ENCODE peak calls at places on chromosomes 7 and 10, in seven cellular contexts. One of them, this sample, is unnamed.

GRCh38 chr7:28957822-28958234 is 302 bp downstream of the TRIL start:
- DNase-seq in activated naive CD4-positive, alpha-beta T cell treated with anti-CD3 and anti-CD28 coated beads for 36 hours: no peak
- DNase-seq in amniotic epithelial cell: no peak
- DNase-seq in MV-4-11: no peak
- DNase-seq in RWPE1: no peak
- DNase-seq in mesothelial cell of epicardium: no peak
- DNase-seq in choroid plexus epithelial cell: peak; percentile 13
- DNase-seq in this sample: peak; percentile 36

GRCh38 chr10:14603539-14604102 is 171.1 kb downstream of the FAM107B start:
- DNase-seq in mesothelial cell of epicardium: no peak
- DNase-seq in activated naive CD4-positive, alpha-beta T cell treated with anti-CD3 and anti-CD28 coated beads for 36 hours: no peak
- DNase-seq in RWPE1: no peak
- DNase-seq in choroid plexus epithelial cell: no peak
- DNase-seq in MV-4-11: peak; percentile 35
- DNase-seq in amniotic epithelial cell: peak; percentile 8
- DNase-seq in this sample: no peak

GRCh38 chr7:157431951-157432540 is 95.2 kb downstream of the DNAJB6 start:
- DNase-seq in mesothelial cell of epicardium: no peak
- DNase-seq in choroid plexus epithelial cell: no peak
- DNase-seq in RWPE1: no peak
- DNase-seq in amniotic epithelial cell: no peak
- DNase-seq in MV-4-11: no peak
- DNase-seq in activated naive CD4-positive, alpha-beta T cell treated with anti-CD3 and anti-CD28 coated beads for 36 hours: no peak
- DNase-seq in this sample: no peak

GRCh38 chr7:28695300-28696261 is 262.5 kb downstream of the TRIL start:
- DNase-seq in RWPE1: no peak
- DNase-seq in activated naive CD4-positive, alpha-beta T cell treated with anti-CD3 and anti-CD28 coated beads for 36 hours: no peak
- DNase-seq in amniotic epithelial cell: no peak
- DNase-seq in mesothelial cell of epicardium: no peak
- DNase-seq in MV-4-11: no peak
- DNase-seq in choroid plexus epithelial cell: no peak
- DNase-seq in this sample: no peak

GRCh38 chr10:71774916-71775702 is 1.8 kb upstream of the VSIR start:
- DNase-seq in choroid plexus epithelial cell: no peak
- DNase-seq in RWPE1: no peak
- DNase-seq in activated naive CD4-positive, alpha-beta T cell treated with anti-CD3 and anti-CD28 coated beads for 36 hours: no peak
- DNase-seq in MV-4-11: peak; percentile 98
- DNase-seq in amniotic epithelial cell: peak; percentile 61
- DNase-seq in mesothelial cell of epicardium: no peak
- DNase-seq in this sample: no peak

GRCh38 chr10:29585488-29585976 is 49.2 kb downstream of the SVIL start:
- DNase-seq in RWPE1: no peak
- DNase-seq in choroid plexus epithelial cell: peak; percentile 45
- DNase-seq in MV-4-11: no peak
- DNase-seq in mesothelial cell of epicardium: no peak
- DNase-seq in amniotic epithelial cell: no peak
- DNase-seq in activated naive CD4-positive, alpha-beta T cell treated with anti-CD3 and anti-CD28 coated beads for 36 hours: no peak
- DNase-seq in this sample: no peak

GRCh38 chr7:137820677-137821420 is 25.9 kb downstream of the DGKI start:
- DNase-seq in amniotic epithelial cell: peak; percentile 39
- DNase-seq in MV-4-11: no peak
- DNase-seq in mesothelial cell of epicardium: peak; percentile 19
- DNase-seq in choroid plexus epithelial cell: peak; percentile 83
- DNase-seq in RWPE1: no peak
- DNase-seq in activated naive CD4-positive, alpha-beta T cell treated with anti-CD3 and anti-CD28 coated beads for 36 hours: no peak
- DNase-seq in this sample: no peak

GRCh38 chr10:79248341-79248931 is 98.8 kb upstream of the PPIF start:
- DNase-seq in MV-4-11: peak; percentile 70
- DNase-seq in amniotic epithelial cell: peak; percentile 77
- DNase-seq in choroid plexus epithelial cell: peak; percentile 93
- DNase-seq in activated naive CD4-positive, alpha-beta T cell treated with anti-CD3 and anti-CD28 coated beads for 36 hours: peak; percentile 52
- DNase-seq in RWPE1: no peak
- DNase-seq in mesothelial cell of epicardium: no peak
- DNase-seq in this sample: no peak

GRCh38 chr7:148700693-148701092 is 2.0 kb downstream of the CUL1 start:
- DNase-seq in activated naive CD4-positive, alpha-beta T cell treated with anti-CD3 and anti-CD28 coated beads for 36 hours: peak; percentile 81
- DNase-seq in amniotic epithelial cell: peak; percentile 44
- DNase-seq in MV-4-11: no peak
- DNase-seq in mesothelial cell of epicardium: no peak
- DNase-seq in RWPE1: no peak
- DNase-seq in choroid plexus epithelial cell: peak; percentile 59
- DNase-seq in this sample: no peak

GRCh38 chr7:128922496-128923410 is 12.2 kb upstream of the KCP start:
- DNase-seq in MV-4-11: no peak
- DNase-seq in activated naive CD4-positive, alpha-beta T cell treated with anti-CD3 and anti-CD28 coated beads for 36 hours: no peak
- DNase-seq in RWPE1: no peak
- DNase-seq in amniotic epithelial cell: no peak
- DNase-seq in choroid plexus epithelial cell: no peak
- DNase-seq in mesothelial cell of epicardium: no peak
- DNase-seq in this sample: no peak

GRCh38 chr7:91852263-91852741 is 28.2 kb downstream of the MTERF1 start:
- DNase-seq in RWPE1: no peak
- DNase-seq in mesothelial cell of epicardium: no peak
- DNase-seq in amniotic epithelial cell: peak; percentile 74
- DNase-seq in choroid plexus epithelial cell: peak; percentile 35
- DNase-seq in MV-4-11: peak; percentile 71
- DNase-seq in activated naive CD4-positive, alpha-beta T cell treated with anti-CD3 and anti-CD28 coated beads for 36 hours: no peak
- DNase-seq in this sample: no peak

GRCh38 chr10:104340099-104340594 is 1.9 kb upstream of the ITPRIP start:
- DNase-seq in mesothelial cell of epicardium: no peak
- DNase-seq in activated naive CD4-positive, alpha-beta T cell treated with anti-CD3 and anti-CD28 coated beads for 36 hours: no peak
- DNase-seq in amniotic epithelial cell: no peak
- DNase-seq in MV-4-11: no peak
- DNase-seq in choroid plexus epithelial cell: no peak
- DNase-seq in RWPE1: no peak
- DNase-seq in this sample: no peak

GRCh38 chr10:9028211-9028610 is 973.7 kb downstream of the GATA3 start:
- DNase-seq in RWPE1: no peak
- DNase-seq in amniotic epithelial cell: peak; percentile 13
- DNase-seq in activated naive CD4-positive, alpha-beta T cell treated with anti-CD3 and anti-CD28 coated beads for 36 hours: no peak
- DNase-seq in mesothelial cell of epicardium: no peak
- DNase-seq in choroid plexus epithelial cell: no peak
- DNase-seq in MV-4-11: no peak
- DNase-seq in this sample: no peak

GRCh38 chr7:103134866-103135554 is 13.9 kb downstream of the NAPEPLD start:
- DNase-seq in amniotic epithelial cell: peak; percentile 94
- DNase-seq in choroid plexus epithelial cell: peak; percentile 9
- DNase-seq in activated naive CD4-positive, alpha-beta T cell treated with anti-CD3 and anti-CD28 coated beads for 36 hours: no peak
- DNase-seq in MV-4-11: no peak
- DNase-seq in mesothelial cell of epicardium: no peak
- DNase-seq in RWPE1: no peak
- DNase-seq in this sample: no peak